ENCODE peak calls at places on chromosomes 11 and 22, in six cellular contexts. Z is GM13977, L is pancreas, N is astrocyte, R is activated B cell treated with CpG ODN at 0.5 μM for 24 hours, S is endothelial cell. P is an unnamed sample.

GRCh38 chr11:67406969-67407699 is 3.3 kb downstream of the TBC1D10C start:
- DNase-seq in Z (no peak), L (no peak), N (no peak), R (no peak), S (no peak), P (no peak)

GRCh38 chr22:32684148-32684821 is 117.2 kb upstream of the TIMP3 start:
- DNase-seq in Z (no peak), L (no peak), N (no peak), R (no peak), S (no peak), P (no peak)

GRCh38 chr22:43897751-43898261 is 6.0 kb upstream of the PNPLA5 start:
- DNase-seq in Z (no peak), L (no peak), N (peak; percentile 86), R (no peak), S (no peak), P (no peak)

GRCh38 chr11:45463541-45463940 is 177.4 kb upstream of the SYT13 start:
- DNase-seq in Z (no peak), L (no peak), N (no peak), R (no peak), S (no peak), P (no peak)

GRCh38 chr11:119509969-119510401 is 87.0 kb upstream of the THY1 start:
- DNase-seq in Z (peak; percentile 78), L (no peak), N (peak; percentile 93), R (no peak), S (no peak), P (peak; percentile 80)

GRCh38 chr22:19873138-19873959 is 18.7 kb upstream of the GNB1L start:
- DNase-seq in Z (no peak), L (no peak), N (no peak), R (no peak), S (no peak), P (no peak)

GRCh38 chr22:26045051-26045450 is 124.2 kb upstream of the SEZ6L start:
- DNase-seq in Z (no peak), L (peak; percentile 31), N (no peak), R (no peak), S (no peak), P (no peak)

GRCh38 chr11:77198440-77198849 is 70.4 kb downstream of the MYO7A start:
- DNase-seq in Z (peak; percentile 58), L (no peak), N (no peak), R (peak; percentile 13), S (peak; percentile 44), P (peak; percentile 56)

GRCh38 chr11:35943761-35944502 is at the start of gene LDLRAD3:
- DNase-seq in Z (peak; percentile 87), L (peak; percentile 76), N (peak; percentile 77), R (peak; percentile 20), S (peak; percentile 79), P (peak; percentile 90)

GRCh38 chr11:117179048-117179999 is 781 bp downstream of the SIDT2 start:
- DNase-seq in Z (peak; percentile 62), L (no peak), N (peak; percentile 30), R (no peak), S (peak; percentile 46), P (peak; percentile 57)

GRCh38 chr11:9125185-9125886 is 33.9 kb upstream of the SCUBE2 start:
- DNase-seq in Z (no peak), L (no peak), N (no peak), R (no peak), S (no peak), P (no peak)

GRCh38 chr11:31810779-31811647 is at the start of gene PAX6:
- DNase-seq in Z (peak; percentile 85), L (peak; percentile 43), N (peak; percentile 100), R (no peak), S (peak; percentile 57), P (peak; percentile 85)

GRCh38 chr11:111730871-111731591 is 35.2 kb downstream of the PPP2R1B start:
- DNase-seq in Z (no peak), L (peak; percentile 58), N (peak; percentile 53), R (no peak), S (no peak), P (no peak)

GRCh38 chr11:55707029-55707428 is 45.0 kb downstream of the OR4C6 start:
- DNase-seq in Z (peak; percentile 23), L (no peak), N (no peak), R (no peak), S (no peak), P (peak; percentile 23)

GRCh38 chr11:70367071-70367470 is 31.3 kb upstream of the CTTN start:
- DNase-seq in Z (no peak), L (no peak), N (peak; percentile 59), R (no peak), S (no peak), P (no peak)

GRCh38 chr22:35378547-35379078 is 2.3 kb upstream of the HMOX1 start:
- DNase-seq in Z (no peak), L (no peak), N (no peak), R (no peak), S (no peak), P (no peak)

GRCh38 chr22:35379146-35379993 is 1.5 kb upstream of the HMOX1 start:
- DNase-seq in Z (no peak), L (no peak), N (no peak), R (no peak), S (no peak), P (no peak)

GRCh38 chr22:35380013-35380412 is 883 bp upstream of the HMOX1 start:
- DNase-seq in Z (no peak), L (no peak), N (no peak), R (no peak), S (no peak), P (no peak)

GRCh38 chr22:35381424-35381772 is 502 bp downstream of the HMOX1 start:
- DNase-seq in Z (no peak), L (no peak), N (no peak), R (no peak), S (no peak), P (no peak)

GRCh38 chr22:35380537-35381423 is at the start of gene HMOX1:
- DNase-seq in Z (peak; percentile 90), L (peak; percentile 83), N (peak; percentile 72), R (peak; percentile 69), S (peak; percentile 81), P (peak; percentile 89)
- TF ChIP-seq CTCF in Z (peak; percentile 42), L (no peak), N (no peak), R (no peak), S (no peak), P (no peak)

DNA sequence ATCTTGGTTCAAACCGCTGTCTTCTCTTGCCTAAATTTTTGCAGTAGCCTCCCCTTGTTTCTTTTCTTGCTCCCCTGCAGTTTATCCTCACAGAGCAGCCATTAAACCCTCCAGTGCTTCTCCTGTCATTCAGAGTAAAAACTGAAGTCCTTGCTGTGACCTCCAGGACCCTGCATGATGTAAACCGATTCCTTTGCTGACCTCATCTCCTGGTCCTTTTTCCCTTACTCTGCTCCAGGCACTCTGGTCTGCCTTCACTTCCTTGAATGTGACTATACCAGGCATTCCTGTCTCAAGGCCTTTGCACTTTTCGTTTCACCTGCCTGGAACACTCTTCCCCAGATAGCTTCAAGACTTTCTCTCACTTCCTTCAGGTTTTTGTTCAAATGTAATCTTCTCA is 152.0 kb downstream of the WNT11 start:
- DNase-seq in Z (no peak), L (no peak), N (no peak), R (no peak), S (no peak), P (no peak)
- TF ChIP-seq CTCF in Z (no peak), L (no peak), N (no peak), R (no peak), S (no peak), P (no peak)

DNA sequence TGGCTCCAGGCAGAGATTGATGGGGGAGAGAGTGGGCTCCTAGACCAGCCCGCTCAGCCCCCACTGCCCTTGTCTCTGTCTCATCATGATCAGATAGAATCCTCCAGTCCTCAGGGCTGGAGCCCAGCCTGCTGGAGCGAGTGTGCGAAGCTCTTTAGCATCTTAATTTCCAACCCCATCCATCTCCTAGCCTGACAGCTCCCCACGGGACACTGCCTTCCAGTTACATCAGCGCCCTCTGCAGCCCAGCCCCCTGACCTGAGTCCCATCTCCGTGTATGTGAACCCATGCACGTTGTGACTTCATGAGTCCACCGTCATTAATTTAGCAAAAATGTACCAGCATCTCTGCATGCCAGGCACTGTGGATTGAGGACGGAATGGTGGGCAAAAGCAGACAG is 2.1 kb downstream of the P2RX3 start:
- DNase-seq in Z (no peak), L (no peak), N (no peak), R (no peak), S (peak; percentile 50), P (no peak)
- TF ChIP-seq CTCF in Z (peak; percentile 23), L (no peak), N (no peak), R (no peak), S (no peak), P (no peak)

DNA sequence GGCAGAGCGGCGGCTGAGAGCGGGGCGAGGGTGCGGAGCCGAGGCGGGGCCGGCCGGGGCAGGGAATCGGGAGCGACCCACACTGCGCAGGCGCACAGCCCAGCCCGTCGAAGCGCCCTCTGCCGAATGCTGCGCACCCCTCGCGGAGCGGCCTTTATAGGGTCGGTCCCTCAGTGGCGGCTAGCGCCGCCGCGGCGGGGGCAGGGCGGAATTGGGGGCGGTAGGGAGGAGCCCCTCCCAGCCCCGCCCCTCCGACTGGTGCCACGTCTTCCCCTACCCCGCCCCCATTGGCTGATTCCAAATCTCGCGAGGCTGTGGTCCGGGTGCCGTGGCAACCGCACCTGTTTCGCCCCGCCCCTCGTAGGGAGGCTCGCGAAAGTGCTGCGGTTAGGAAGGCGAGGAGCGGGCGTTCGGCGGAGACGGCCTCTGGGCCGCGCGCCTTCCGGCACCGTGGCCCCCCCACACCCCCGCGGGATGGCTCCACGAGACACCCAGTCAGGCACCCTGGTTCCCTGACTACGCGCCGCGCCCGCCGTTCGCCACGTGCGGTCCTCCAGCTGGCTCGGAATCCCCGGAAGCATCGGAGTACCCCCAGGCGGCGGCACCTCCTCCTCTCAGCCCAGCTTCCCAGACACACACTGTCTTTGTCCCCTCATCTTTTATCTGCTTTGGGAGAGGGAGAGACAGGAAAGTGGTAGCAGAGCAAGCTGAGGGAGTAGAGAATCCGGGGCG is at the start of gene EHD1:
- DNase-seq in Z (peak; percentile 100), L (peak; percentile 98), N (peak; percentile 81), R (peak; percentile 98), S (peak; percentile 100), P (peak; percentile 100)
- TF ChIP-seq CTCF in Z (peak; percentile 83), L (no peak), N (peak; percentile 21), R (no peak), S (peak; percentile 32), P (peak; percentile 88)

DNA sequence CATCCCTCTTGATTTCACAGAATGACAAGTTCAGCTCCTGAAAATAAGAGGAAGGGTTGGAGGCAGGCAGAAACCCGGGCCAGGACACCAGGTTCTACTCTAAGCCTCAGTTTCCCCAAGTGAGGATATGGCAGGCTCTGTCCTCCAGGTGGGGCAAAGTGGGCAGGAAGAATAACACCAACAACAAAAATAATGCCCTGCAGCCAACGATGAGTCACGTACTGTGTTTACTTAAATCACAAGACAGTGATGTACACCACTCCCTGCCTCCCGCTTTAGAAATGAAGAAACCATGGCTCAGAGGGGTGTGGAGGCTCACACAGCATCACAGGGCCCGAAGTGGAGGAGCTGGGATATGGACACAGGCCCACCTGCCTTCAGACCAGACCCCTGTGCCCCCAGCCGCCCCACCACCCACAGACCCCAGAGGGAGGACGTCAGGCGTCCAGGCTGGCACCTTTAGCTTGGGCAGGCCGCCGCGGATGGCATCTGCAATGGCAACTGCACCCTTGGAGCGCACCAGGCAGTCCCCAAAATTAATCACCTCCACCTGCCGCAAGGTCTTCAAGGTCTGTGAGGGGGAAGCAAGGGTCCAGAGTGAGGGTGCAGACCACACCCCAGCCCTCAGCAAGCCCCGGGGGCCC is 15.6 kb upstream of the CHADL start:
- DNase-seq in Z (no peak), L (no peak), N (peak; percentile 35), R (no peak), S (no peak), P (no peak)
- TF ChIP-seq CTCF in Z (no peak), L (no peak), N (no peak), R (no peak), S (no peak), P (no peak)

GRCh38 chr11:60169264-60169915 is 13.5 kb downstream of the MS4A6A start:
- DNase-seq in Z (no peak), L (peak; percentile 88), N (peak; percentile 6), R (no peak), S (no peak), P (no peak)
- TF ChIP-seq CTCF in Z (peak; percentile 18), L (peak; percentile 15), N (peak; percentile 19), R (no peak), S (peak; percentile 36), P (no peak)

P was measured in GM20000.